ENCODE peak calls at places on chromosomes 3 and 15, in ten cellular contexts. K is astrocyte of the spinal cord, Y is GM20000, R is neural crest cell, X is progenitor cell of endocrine pancreas, A is fibroblast of mammary gland, G is GM23338, Z is psoas muscle, V is nephron progenitor cell, N is body of pancreas. H is an unnamed sample.

GRCh38 chr15:73022156-73022555 is 30.1 kb upstream of the NEO1 start:
- DNase-seq in N (no peak), A (no peak), V (no peak), K (peak), R (no peak), Y (no peak), Z (no peak), G (no peak), X (no peak), H (no peak)

GRCh38 chr3:126347543-126348161 is 9.6 kb downstream of the KLF15 start:
- DNase-seq in N (no peak), A (no peak), G (no peak), Y (no peak), K (no peak), X (no peak), R (no peak), Z (peak), V (no peak), H (no peak)

GRCh38 chr3:190326930-190327329 is 4.7 kb upstream of the CLDN1 start:
- DNase-seq in V (no peak), X (no peak), G (no peak), K (peak), R (no peak), Y (no peak), N (no peak), A (peak), Z (no peak), H (no peak)

GRCh38 chr3:155070316-155070715 is 9.8 kb upstream of the MME start:
- DNase-seq in K (peak), R (no peak), A (no peak), G (no peak), X (no peak), Z (no peak), N (no peak), V (no peak), Y (no peak), H (no peak)

GRCh38 chr3:9669277-9669676 is 20.0 kb downstream of the MTMR14 start:
- DNase-seq in G (no peak), K (no peak), Z (no peak), R (no peak), X (no peak), N (no peak), A (no peak), V (no peak), Y (no peak), H (no peak)

GRCh38 chr3:177385831-177386301 is 188.6 kb upstream of the TBL1XR1 start:
- DNase-seq in G (no peak), V (no peak), N (no peak), Y (no peak), X (no peak), R (no peak), Z (no peak), A (peak), K (peak), H (no peak)

GRCh38 chr3:81995334-81995733 is 233.9 kb upstream of the GBE1 start:
- DNase-seq in X (no peak), K (no peak), Y (no peak), G (peak), V (no peak), R (no peak), Z (no peak), A (no peak), N (no peak), H (no peak)

GRCh38 chr3:43638594-43639447 is 17.0 kb upstream of the ANO10 start:
- DNase-seq in V (no peak), R (no peak), G (peak), X (no peak), K (no peak), A (no peak), Z (no peak), N (peak), Y (peak), H (no peak)

GRCh38 chr3:188385295-188385694 is 231.3 kb downstream of the LPP start:
- DNase-seq in G (no peak), R (no peak), N (peak), A (no peak), Y (no peak), K (no peak), X (no peak), Z (no peak), V (no peak), H (no peak)

GRCh38 chr3:107235923-107236315 is 141.3 kb upstream of the CCDC54 start:
- DNase-seq in R (peak), K (peak), Z (no peak), X (peak), G (peak), V (peak), Y (peak), A (peak), N (peak), H (peak)

GRCh38 chr3:102225407-102226132 is 209.2 kb upstream of the ZPLD1 start:
- DNase-seq in N (peak), R (no peak), Y (peak), X (no peak), Z (no peak), V (no peak), K (peak), G (peak), A (peak), H (no peak)

GRCh38 chr3:142223282-142223681 is 2.1 kb downstream of the GK5 start:
- DNase-seq in K (no peak), Y (no peak), Z (no peak), A (no peak), V (no peak), X (no peak), R (no peak), N (no peak), G (no peak), H (no peak)

GRCh38 chr3:183777016-183777618 is 48.3 kb downstream of the MAP6D1 start:
- DNase-seq in X (no peak), Y (no peak), R (no peak), Z (no peak), N (no peak), A (no peak), K (no peak), V (no peak), G (no peak), H (no peak)

GRCh38 chr3:115084686-115085085 is 62.4 kb downstream of the ZBTB20 start:
- DNase-seq in V (no peak), K (no peak), Y (no peak), A (no peak), Z (no peak), X (no peak), N (no peak), G (no peak), R (no peak), H (no peak)

GRCh38 chr15:57422113-57422754 is 45.9 kb downstream of the CGNL1 start:
- DNase-seq in X (no peak), Z (no peak), V (no peak), K (no peak), G (no peak), R (no peak), A (peak), Y (no peak), N (no peak), H (no peak)

GRCh38 chr15:56737791-56738190 is 4.5 kb upstream of the ZNF280D start:
- DNase-seq in Y (no peak), G (no peak), K (no peak), X (no peak), N (no peak), Z (no peak), V (no peak), R (no peak), A (no peak), H (no peak)

GRCh38 chr15:94230886-94231727 is at the start of gene MCTP2:
- DNase-seq in N (peak), R (peak), Y (peak), Z (peak), V (peak), K (peak), A (peak), G (peak), X (peak), H (no peak)

GRCh38 chr3:53192608-53193007 is 31.6 kb downstream of the PRKCD start:
- DNase-seq in R (no peak), K (no peak), X (no peak), N (peak), G (no peak), V (no peak), Y (peak), A (no peak), Z (no peak), H (no peak)

GRCh38 chr3:46678280-46678679 is 15.2 kb downstream of the ALS2CL start:
- DNase-seq in Y (no peak), R (no peak), X (no peak), V (no peak), G (no peak), Z (no peak), A (no peak), K (no peak), N (no peak), H (no peak)

GRCh38 chr15:62444104-62445027 is 279.3 kb upstream of the C2CD4B start:
- DNase-seq in X (no peak), N (peak), Z (peak), K (peak), V (no peak), A (peak), G (no peak), R (no peak), Y (no peak), H (no peak)

GRCh38 chr3:149373235-149374125 is 4.0 kb downstream of the TM4SF1 start:
- DNase-seq in Z (no peak), G (no peak), A (peak), X (no peak), N (no peak), R (no peak), K (no peak), Y (no peak), V (no peak), H (no peak)

GRCh38 chr3:143551790-143552189 is 296.5 kb downstream of the SLC9A9 start:
- DNase-seq in N (no peak), K (no peak), Z (no peak), V (no peak), R (no peak), X (no peak), Y (no peak), A (no peak), G (no peak), H (no peak)

GRCh38 chr3:143552851-143553250 is 295.4 kb downstream of the SLC9A9 start:
- DNase-seq in V (no peak), G (no peak), K (no peak), X (no peak), N (no peak), Z (no peak), A (no peak), R (no peak), Y (no peak), H (no peak)

GRCh38 chr3:143548449-143548848 is 299.8 kb downstream of the SLC9A9 start:
- DNase-seq in X (no peak), A (no peak), N (no peak), Z (no peak), V (no peak), G (no peak), Y (no peak), R (no peak), K (no peak), H (no peak)
- TF ChIP-seq CTCF in X (no peak), A (no peak), N (no peak), Z (no peak), V (no peak), G (no peak), Y (no peak), R (no peak), K (no peak), H (no peak)

GRCh38 chr3:10707984-10708868 is 107.8 kb upstream of the SLC6A11 start:
- DNase-seq in Y (peak), A (no peak), Z (no peak), K (no peak), R (no peak), V (peak), G (peak), X (no peak), N (no peak), H (no peak)

GRCh38 chr3:10703875-10704274 is 112.2 kb upstream of the SLC6A11 start:
- DNase-seq in A (peak), X (no peak), Y (no peak), V (peak), Z (no peak), R (no peak), N (no peak), K (peak), G (peak), H (no peak)

GRCh38 chr3:10706156-10707088 is 109.6 kb upstream of the SLC6A11 start:
- DNase-seq in X (no peak), A (no peak), K (no peak), V (no peak), Z (no peak), N (no peak), Y (peak), G (peak), R (no peak), H (no peak)

GRCh38 chr3:10709110-10709781 is 106.8 kb upstream of the SLC6A11 start:
- DNase-seq in X (no peak), Z (no peak), R (no peak), K (no peak), Y (no peak), N (no peak), V (no peak), G (no peak), A (no peak), H (no peak)

GRCh38 chr3:10707089-10707983 is 108.7 kb upstream of the SLC6A11 start:
- DNase-seq in K (no peak), V (peak), G (peak), Z (no peak), Y (peak), N (no peak), A (no peak), X (peak), R (peak), H (no peak)
- TF ChIP-seq CTCF in K (no peak), V (peak), G (no peak), Z (no peak), Y (no peak), N (no peak), A (no peak), X (peak), R (peak), H (no peak)

DNA sequence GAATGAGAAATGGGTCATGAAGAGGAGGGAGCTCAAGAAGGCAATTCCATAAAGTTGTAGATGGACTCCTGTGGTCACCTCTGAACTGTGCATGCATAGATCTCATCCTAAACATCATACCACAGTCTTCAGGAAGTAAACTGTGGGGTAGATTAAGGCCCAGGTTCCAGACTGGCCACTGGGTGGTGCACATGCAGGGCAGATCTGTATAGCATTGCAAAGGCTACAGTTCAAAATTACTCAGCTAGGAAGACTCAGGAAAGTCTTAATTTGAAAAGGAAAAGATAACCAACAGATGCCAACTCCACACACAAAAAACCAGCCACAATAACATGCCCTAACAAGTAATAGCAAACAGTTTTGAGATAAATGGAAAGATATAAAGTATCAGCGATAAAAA is 20.3 kb downstream of the KY start:
- DNase-seq in N (no peak), K (no peak), V (no peak), R (no peak), A (peak), Z (no peak), G (no peak), Y (no peak), X (peak), H (no peak)
- TF ChIP-seq CTCF in N (no peak), K (peak), V (no peak), R (no peak), A (peak), Z (peak), G (peak), Y (peak), X (peak), H (no peak)

GRCh38 chr15:74587924-74588323 is 27.7 kb upstream of the CLK3 start:
- DNase-seq in Z (no peak), K (no peak), N (no peak), V (no peak), G (no peak), X (no peak), Y (no peak), A (no peak), R (no peak), H (no peak)
- TF ChIP-seq CTCF in Z (no peak), K (no peak), N (no peak), V (no peak), G (no peak), X (no peak), Y (no peak), A (no peak), R (no peak), H (no peak)

GRCh38 chr3:116388867-116389385 is 56.4 kb downstream of the LSAMP start:
- DNase-seq in X (no peak), V (no peak), N (no peak), R (no peak), K (no peak), Y (no peak), G (peak), A (no peak), Z (no peak), H (no peak)

GRCh38 chr3:116384717-116385116 is 60.6 kb downstream of the LSAMP start:
- DNase-seq in Z (no peak), X (no peak), N (no peak), R (no peak), V (no peak), K (no peak), A (no peak), Y (no peak), G (no peak), H (no peak)

GRCh38 chr3:116391296-116392201 is 53.7 kb downstream of the LSAMP start:
- DNase-seq in G (no peak), R (no peak), X (no peak), Y (no peak), V (no peak), Z (peak), K (no peak), N (no peak), A (no peak), H (no peak)

GRCh38 chr3:116390318-116390717 is 55.0 kb downstream of the LSAMP start:
- DNase-seq in N (no peak), Y (no peak), A (no peak), R (no peak), Z (no peak), V (no peak), G (peak), X (no peak), K (no peak), H (no peak)

DNA sequence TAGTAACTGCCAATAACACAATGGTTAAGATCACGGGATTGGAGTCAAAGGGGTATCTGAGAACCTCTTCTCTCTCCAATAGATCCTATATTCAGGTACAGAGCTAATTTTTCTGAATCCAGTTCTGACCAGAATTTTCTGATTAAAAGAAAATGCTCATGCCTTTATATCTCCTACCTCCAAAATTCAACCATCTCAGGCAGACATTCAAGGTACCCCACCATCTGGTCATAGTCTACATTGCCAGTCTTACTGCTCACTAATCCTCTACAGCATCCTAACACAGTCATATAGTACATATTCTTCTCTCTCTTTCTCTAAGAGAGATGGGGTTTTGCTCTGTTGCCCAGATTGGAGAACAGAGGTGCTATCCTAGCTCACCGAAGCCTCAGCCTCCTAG is 59.1 kb downstream of the LSAMP start:
- DNase-seq in X (no peak), Y (no peak), R (no peak), N (no peak), A (no peak), Z (no peak), G (no peak), K (no peak), V (no peak), H (no peak)
- TF ChIP-seq CTCF in X (no peak), Y (no peak), R (no peak), N (no peak), A (no peak), Z (no peak), G (no peak), K (no peak), V (no peak), H (no peak)

GRCh38 chr3:33954956-33955355 is 156.5 kb downstream of the PDCD6IP start:
- DNase-seq in Z (no peak), V (no peak), X (no peak), R (no peak), Y (no peak), K (no peak), G (no peak), N (no peak), A (peak), H (no peak)
- TF ChIP-seq CTCF in Z (no peak), V (peak), X (peak), R (peak), Y (no peak), K (no peak), G (no peak), N (no peak), A (no peak), H (no peak)

H was measured in D721Med.